ENCODE peak calls at places on chromosomes 2 and 18, in ten cellular contexts. N, C, V, G, B, P, X, F, A and S are unnamed samples.

GRCh38 chr2:213125646-213126347 is 25.6 kb downstream of the IKZF2 start:
- DNase-seq in F (no peak), G (no peak), N (no peak), A (no peak), V (no peak), P (no peak), B (peak; percentile 54), C (no peak), X (no peak), S (no peak)

GRCh38 chr2:70523996-70524965 is 29.3 kb downstream of the TGFA start:
- DNase-seq in G (no peak), F (no peak), P (no peak), X (no peak), C (peak; percentile 81), N (peak; percentile 86), V (peak; percentile 76), A (no peak), B (peak; percentile 99), S (no peak)

GRCh38 chr2:120834206-120834605 is 98.5 kb downstream of the GLI2 start:
- DNase-seq in A (no peak), X (no peak), C (no peak), P (no peak), F (no peak), B (no peak), G (no peak), N (no peak), V (no peak), S (no peak)

GRCh38 chr18:75128911-75129716 is 79.8 kb downstream of the PTGR3 start:
- DNase-seq in X (no peak), F (no peak), B (no peak), G (no peak), P (no peak), V (no peak), A (no peak), N (no peak), C (no peak), S (no peak)

GRCh38 chr2:199716807-199717586 is 134.0 kb downstream of the FTCDNL1 start:
- DNase-seq in V (peak; percentile 51), A (no peak), P (no peak), N (no peak), B (peak; percentile 51), C (no peak), X (no peak), G (no peak), F (no peak), S (no peak)

GRCh38 chr18:21703241-21703820 is 1.2 kb downstream of the ABHD3 start:
- DNase-seq in V (no peak), P (peak; percentile 73), F (no peak), A (no peak), N (no peak), B (peak; percentile 48), C (peak; percentile 34), X (no peak), G (peak; percentile 56), S (no peak)

GRCh38 chr2:145006957-145007672 is 487.2 kb upstream of the ZEB2 start:
- DNase-seq in V (peak; percentile 90), N (no peak), C (no peak), G (no peak), P (no peak), B (peak; percentile 97), X (peak; percentile 6), A (no peak), F (peak; percentile 44), S (peak; percentile 39)

GRCh38 chr18:40687401-40687800 is 1267.6 kb upstream of the PIK3C3 start:
- DNase-seq in B (no peak), F (no peak), A (no peak), N (no peak), G (no peak), C (no peak), X (no peak), V (no peak), P (no peak), S (no peak)

GRCh38 chr18:70520867-70521266 is 232.0 kb downstream of the SOCS6 start:
- DNase-seq in F (no peak), X (no peak), C (no peak), G (no peak), B (no peak), N (no peak), V (no peak), A (no peak), P (no peak), S (no peak)

GRCh38 chr2:181778621-181779195 is 98.4 kb upstream of the NEUROD1 start:
- DNase-seq in C (no peak), B (peak; percentile 40), A (no peak), V (no peak), X (no peak), P (no peak), N (no peak), G (no peak), F (no peak), S (no peak)

GRCh38 chr2:174844295-174844708 is 80.0 kb upstream of the CHRNA1 start:
- DNase-seq in B (no peak), F (no peak), X (no peak), N (no peak), V (no peak), G (no peak), C (no peak), A (no peak), P (no peak), S (no peak)

GRCh38 chr2:25168256-25169072 is at the start of gene POMC:
- DNase-seq in V (peak; percentile 24), P (no peak), A (no peak), N (no peak), B (no peak), G (peak; percentile 22), C (peak; percentile 27), X (peak; percentile 58), F (peak; percentile 70), S (no peak)

GRCh38 chr2:46846454-46846990 is 69.1 kb downstream of the MCFD2 start:
- DNase-seq in V (no peak), F (no peak), N (no peak), P (no peak), C (no peak), G (no peak), X (no peak), A (no peak), B (no peak), S (no peak)
- H3K27ac ChIP-seq in V (peak overlapping the region; percentile 97), F (peak overlapping the region; percentile 98), N (peak overlapping the region; percentile 96), P (no peak overlapping the region), C (peak overlapping the region; percentile 91), G (peak overlapping the region; percentile 58), X (peak overlapping the region; percentile 98), A (peak overlapping the region; percentile 93), B (peak overlapping the region; percentile 70), S (peak overlapping the region; percentile 88)

GRCh38 chr2:54712516-54712915 is 10.9 kb upstream of the EML6 start:
- DNase-seq in G (no peak), P (no peak), X (no peak), B (no peak), C (no peak), V (no peak), A (no peak), N (no peak), F (no peak), S (no peak)

GRCh38 chr2:54706622-54707021 is 16.8 kb upstream of the EML6 start:
- DNase-seq in A (no peak), V (no peak), G (no peak), P (no peak), N (no peak), X (no peak), B (no peak), C (no peak), F (no peak), S (no peak)

GRCh38 chr2:54710216-54710615 is 13.2 kb upstream of the EML6 start:
- DNase-seq in B (no peak), C (no peak), X (no peak), P (no peak), F (peak; percentile 37), A (no peak), N (no peak), V (no peak), G (no peak), S (no peak)

GRCh38 chr2:54709341-54709809 is 14.1 kb upstream of the EML6 start:
- DNase-seq in B (no peak), F (peak; percentile 68), A (no peak), X (peak; percentile 52), P (no peak), C (peak; percentile 68), G (no peak), N (no peak), V (no peak), S (no peak)

DNA sequence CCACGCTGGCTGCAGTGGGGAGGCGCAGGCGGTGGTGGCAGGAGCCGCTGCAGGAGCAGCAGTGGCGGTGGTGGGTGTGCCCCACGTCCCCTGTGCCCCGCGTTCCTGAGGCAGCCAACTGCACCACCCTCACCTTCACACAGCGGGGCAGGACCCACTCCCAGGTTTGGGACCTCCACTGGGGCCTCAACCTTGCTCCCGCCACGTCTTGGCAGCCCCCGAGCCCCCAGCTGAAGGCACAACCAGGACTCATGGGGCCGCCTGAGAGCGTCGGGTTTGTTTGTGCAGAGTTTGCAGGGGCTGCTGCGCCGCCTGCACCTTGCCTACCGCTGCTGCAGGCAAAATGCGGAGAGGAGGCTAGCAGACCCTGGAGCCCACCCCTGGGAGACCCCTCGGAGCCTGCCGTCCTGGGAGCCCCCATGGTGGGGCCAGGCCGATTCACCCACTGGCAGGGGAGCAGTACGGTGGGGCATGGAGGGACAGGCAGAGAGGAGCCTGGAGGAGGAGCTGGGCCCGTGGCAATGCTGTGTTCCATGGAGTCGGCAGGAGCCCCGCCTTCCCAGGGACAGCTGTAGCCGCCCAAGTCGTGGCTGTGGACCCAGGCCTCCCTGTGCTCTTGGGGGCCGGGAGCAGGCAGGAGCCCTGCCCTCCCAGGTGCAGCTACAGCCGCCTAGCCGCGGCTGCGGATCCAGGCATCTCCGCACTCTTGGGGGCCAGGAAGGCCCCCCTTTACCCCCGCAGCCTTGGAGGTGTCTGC is 14.7 kb upstream of the EML6 start:
- DNase-seq in X (peak; percentile 51), C (peak; percentile 59), B (no peak), N (no peak), F (peak; percentile 66), P (no peak), G (no peak), V (no peak), A (no peak), S (no peak)
- TF ChIP-seq CTCF in X (no peak), C (no peak), B (no peak), N (no peak), F (no peak), P (no peak), G (no peak), V (no peak), A (no peak), S (no peak)

GRCh38 chr2:218259099-218259921 is 1.5 kb upstream of the GPBAR1 start:
- DNase-seq in X (peak; percentile 79), G (no peak), A (peak; percentile 81), V (no peak), N (no peak), C (no peak), B (no peak), P (no peak), F (peak; percentile 78), S (no peak)
- H3K4me3 ChIP-seq in X (no peak overlapping the region), G (no peak overlapping the region), A (no peak overlapping the region), V (no peak overlapping the region), N (no peak overlapping the region), C (no peak overlapping the region), B (no peak overlapping the region), P (no peak overlapping the region), F (peak overlapping the region; percentile 6), S (no peak overlapping the region)

DNA sequence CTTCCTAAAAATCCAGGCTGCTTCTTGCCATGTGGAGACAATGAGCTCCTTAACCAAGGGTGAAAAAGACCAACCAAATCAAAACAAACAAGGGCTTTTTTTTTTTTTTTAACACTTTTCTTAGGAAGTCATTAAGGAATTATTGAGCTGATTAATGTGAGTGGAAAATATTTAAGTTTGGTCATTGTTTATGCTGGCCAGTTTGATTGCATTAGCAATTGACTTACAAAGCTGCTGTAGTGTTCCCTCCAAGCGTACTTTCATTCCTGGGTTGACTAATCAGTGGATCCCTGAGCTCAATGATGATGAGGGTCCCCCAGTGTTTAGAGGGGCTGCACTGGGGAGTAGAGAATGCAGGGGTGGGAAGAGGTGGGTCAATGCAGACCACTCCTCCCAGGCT is 119.3 kb downstream of the PRKCE start:
- DNase-seq in A (no peak), V (no peak), G (no peak), P (no peak), C (no peak), F (no peak), X (no peak), B (no peak), N (no peak), S (no peak)
- H3K27ac ChIP-seq in A (peak overlapping the region; percentile 74), V (no peak overlapping the region), G (peak overlapping the region; percentile 31), P (no peak overlapping the region), C (peak overlapping the region; percentile 72), F (peak overlapping the region; percentile 55), X (peak overlapping the region; percentile 68), B (no peak overlapping the region), N (peak overlapping the region; percentile 23), S (no peak overlapping the region)